ENCODE peak calls at places on chromosomes 3 and 15, in six cellular contexts. J, O, N, U, Q and G are unnamed samples.

GRCh38 chr3:53890726-53891499 is 746 bp downstream of the SELENOK start:
- DNase-seq in J (peak; percentile 77), O (peak; percentile 34), N (no peak), U (peak; percentile 69), Q (no peak), G (peak; percentile 47)

GRCh38 chr3:12224181-12225147 is 64.4 kb upstream of the PPARG start:
- DNase-seq in J (peak; percentile 54), O (peak; percentile 77), N (peak; percentile 40), U (no peak), Q (no peak), G (peak; percentile 96)

GRCh38 chr3:195905970-195906864 is 2.1 kb downstream of the TNK2 start:
- DNase-seq in J (peak; percentile 73), O (no peak), N (no peak), U (peak; percentile 50), Q (no peak), G (no peak)

GRCh38 chr3:118833075-118833474 is 201.6 kb downstream of the IGSF11 start:
- DNase-seq in J (no peak), O (no peak), N (no peak), U (no peak), Q (no peak), G (no peak)

GRCh38 chr15:37880009-37880834 is 54.2 kb upstream of the TMCO5A start:
- DNase-seq in J (peak; percentile 51), O (peak; percentile 44), N (no peak), U (peak; percentile 8), Q (no peak), G (peak; percentile 82)

GRCh38 chr3:70740872-70741271 is 428.4 kb upstream of the MDFIC2 start:
- DNase-seq in J (no peak), O (no peak), N (no peak), U (no peak), Q (no peak), G (no peak)

GRCh38 chr3:81186412-81186811 is 575.0 kb downstream of the GBE1 start:
- DNase-seq in J (no peak), O (no peak), N (no peak), U (no peak), Q (no peak), G (no peak)

GRCh38 chr3:12993623-12994356 is 79.4 kb downstream of the IQSEC1 start:
- DNase-seq in J (no peak), O (no peak), N (no peak), U (peak; percentile 51), Q (peak; percentile 35), G (no peak)

GRCh38 chr3:120144267-120144666 is 50.0 kb upstream of the GSK3B start:
- DNase-seq in J (peak; percentile 67), O (peak; percentile 28), N (no peak), U (no peak), Q (no peak), G (peak; percentile 48)

GRCh38 chr3:195550723-195551122 is 7.6 kb upstream of the PPP1R2 start:
- DNase-seq in J (no peak), O (no peak), N (no peak), U (no peak), Q (no peak), G (no peak)

GRCh38 chr15:90869601-90870353 is 1.4 kb downstream of the FURIN start:
- DNase-seq in J (peak; percentile 86), O (peak; percentile 85), N (no peak), U (no peak), Q (no peak), G (peak; percentile 94)

GRCh38 chr3:141280086-141280485 is 48.5 kb downstream of the PXYLP1 start:
- DNase-seq in J (no peak), O (peak; percentile 52), N (peak; percentile 50), U (no peak), Q (no peak), G (no peak)

GRCh38 chr15:78836333-78836732 is 25.1 kb upstream of the ADAMTS7 start:
- DNase-seq in J (no peak), O (no peak), N (no peak), U (no peak), Q (no peak), G (no peak)

GRCh38 chr3:53254190-53254809 is 1.5 kb downstream of the TKT start:
- DNase-seq in J (peak; percentile 33), O (no peak), N (no peak), U (peak; percentile 24), Q (no peak), G (peak; percentile 28)

GRCh38 chr15:38073278-38073930 is 139.0 kb downstream of the TMCO5A start:
- DNase-seq in J (no peak), O (no peak), N (no peak), U (no peak), Q (no peak), G (peak; percentile 55)

GRCh38 chr15:56339594-56339993 is 25.6 kb upstream of the TEX9 start:
- DNase-seq in J (peak; percentile 68), O (no peak), N (no peak), U (no peak), Q (no peak), G (no peak)

GRCh38 chr3:46503194-46503924 is 5.6 kb downstream of the RTP3 start:
- DNase-seq in J (no peak), O (no peak), N (no peak), U (no peak), Q (no peak), G (no peak)

GRCh38 chr3:146817705-146818104 is 212.6 kb upstream of the PLSCR5 start:
- DNase-seq in J (peak; percentile 21), O (peak; percentile 55), N (no peak), U (no peak), Q (no peak), G (peak; percentile 45)
- TF ChIP-seq CTCF in J (peak; percentile 18), O (peak; percentile 38), N (peak; percentile 54), U (no peak), Q (no peak), G (peak; percentile 21)

DNA sequence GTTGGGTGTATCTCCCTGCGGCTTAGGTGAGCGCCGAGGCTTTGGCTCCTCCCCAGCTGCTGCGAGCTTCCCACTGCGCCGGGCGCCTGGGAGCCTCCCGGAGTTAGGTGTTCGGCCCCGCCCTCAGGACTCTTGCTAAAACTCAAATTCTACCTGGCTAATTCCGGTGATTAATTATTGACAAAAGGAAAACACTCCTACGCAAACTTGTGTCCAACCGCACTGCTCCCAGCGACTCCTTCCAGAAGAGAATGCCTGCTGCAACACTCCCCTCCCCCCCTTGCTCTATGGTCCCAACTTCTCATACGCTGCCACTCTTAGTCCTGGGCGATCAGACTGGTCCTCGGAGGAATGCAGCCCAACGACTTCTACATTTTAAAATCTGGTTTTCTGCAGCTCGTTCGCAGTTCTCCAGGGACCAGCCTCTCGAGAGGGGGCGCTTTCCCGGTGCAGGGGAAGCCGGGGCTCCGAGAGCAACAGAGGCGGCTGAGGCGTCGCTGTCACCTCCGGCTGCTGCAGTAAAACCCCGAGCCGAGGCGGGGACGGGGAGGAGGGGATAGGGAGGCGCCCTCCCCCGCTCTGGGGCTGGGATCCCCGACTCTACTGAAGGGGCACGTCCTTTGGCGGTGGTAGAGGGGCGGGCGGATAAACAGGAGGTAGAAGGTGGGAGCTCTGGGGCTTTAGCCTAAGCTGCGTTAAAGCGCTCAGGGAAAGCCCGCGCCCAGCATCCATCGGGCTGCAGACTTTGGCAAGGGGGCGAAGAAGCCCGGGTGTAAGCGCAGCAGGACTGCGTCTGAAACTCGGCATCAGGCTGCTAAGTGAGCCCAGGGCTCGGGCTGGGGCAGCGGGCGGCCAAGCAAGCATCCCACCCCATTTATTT is at the start of gene SPTSSB:
- DNase-seq in J (peak; percentile 92), O (peak; percentile 2), N (no peak), U (peak; percentile 4), Q (no peak), G (no peak)
- TF ChIP-seq CTCF in J (no peak), O (peak; percentile 57), N (peak; percentile 33), U (no peak), Q (no peak), G (no peak)

GRCh38 chr15:100570735-100571363 is 31.1 kb downstream of the LINS1 start:
- DNase-seq in J (no peak), O (no peak), N (no peak), U (no peak), Q (no peak), G (no peak)

GRCh38 chr15:100571592-100572167 is 30.3 kb downstream of the LINS1 start:
- DNase-seq in J (no peak), O (no peak), N (no peak), U (no peak), Q (no peak), G (no peak)

GRCh38 chr15:100570282-100570681 is 31.7 kb downstream of the LINS1 start:
- DNase-seq in J (no peak), O (no peak), N (no peak), U (no peak), Q (no peak), G (peak; percentile 7)

GRCh38 chr15:100573526-100573925 is 28.5 kb downstream of the LINS1 start:
- DNase-seq in J (no peak), O (no peak), N (no peak), U (no peak), Q (no peak), G (no peak)

GRCh38 chr15:100572362-100572983 is 29.5 kb downstream of the LINS1 start:
- DNase-seq in J (peak; percentile 45), O (no peak), N (no peak), U (peak; percentile 15), Q (no peak), G (peak; percentile 55)
- TF ChIP-seq CTCF in J (peak; percentile 10), O (peak; percentile 13), N (peak; percentile 15), U (peak; percentile 75), Q (no peak), G (peak; percentile 35)

DNA sequence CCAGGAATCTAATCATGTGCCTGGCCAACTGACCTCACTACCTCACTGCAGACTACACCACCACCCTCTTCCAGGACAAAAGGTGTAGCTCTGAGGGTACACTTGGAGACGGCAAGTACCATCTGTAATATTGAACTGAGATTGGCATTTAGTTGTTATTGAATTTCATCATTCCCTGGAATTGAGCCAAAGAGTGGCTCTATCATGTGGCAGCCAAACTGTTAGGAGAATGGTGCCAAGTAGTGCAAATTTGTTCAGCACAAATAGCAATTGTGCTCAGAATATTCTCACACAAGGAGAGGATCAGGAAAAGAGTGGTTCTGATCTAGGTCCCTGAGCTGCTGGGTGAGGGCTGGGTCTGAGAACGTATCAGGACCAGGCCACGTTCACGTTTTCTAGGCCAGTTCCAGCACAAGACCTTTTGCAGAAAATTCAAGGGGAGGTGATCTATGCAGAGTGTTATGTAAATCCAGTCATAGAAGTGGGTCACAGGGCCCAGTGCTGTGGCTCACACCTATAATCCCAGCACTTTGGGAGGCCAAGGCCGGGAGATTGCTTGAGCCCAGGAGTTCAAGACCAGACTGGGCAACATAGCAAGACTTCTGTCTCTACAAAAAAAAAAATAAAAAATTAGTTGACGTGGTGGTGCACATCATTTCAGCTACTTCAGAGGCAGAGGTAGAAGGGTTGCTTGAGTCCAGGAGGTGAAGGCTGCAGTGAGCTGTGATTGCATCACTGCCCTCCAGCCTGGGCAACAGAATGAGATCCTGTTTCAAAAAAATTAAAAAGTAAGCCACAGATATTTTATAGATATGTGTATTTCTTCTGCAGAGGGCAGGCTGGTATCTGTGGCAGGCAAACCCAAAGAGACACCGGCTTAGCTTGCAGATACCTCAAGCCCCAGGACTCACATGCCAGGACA is 31.9 kb upstream of the CFAP161 start:
- DNase-seq in J (no peak), O (no peak), N (no peak), U (no peak), Q (no peak), G (no peak)
- TF ChIP-seq CTCF in J (no peak), O (no peak), N (no peak), U (no peak), Q (no peak), G (no peak)

GRCh38 chr3:72187131-72187530 is 402.2 kb upstream of the PROK2 start:
- DNase-seq in J (no peak), O (no peak), N (no peak), U (peak; percentile 37), Q (no peak), G (no peak)
- TF ChIP-seq CTCF in J (no peak), O (peak; percentile 31), N (no peak), U (peak; percentile 43), Q (no peak), G (peak; percentile 18)

GRCh38 chr15:60932051-60932915 is 296.8 kb downstream of the RORA start:
- DNase-seq in J (peak; percentile 96), O (no peak), N (peak; percentile 80), U (no peak), Q (no peak), G (peak; percentile 61)
- TF ChIP-seq CTCF in J (peak; percentile 72), O (peak; percentile 26), N (peak; percentile 48), U (no peak), Q (no peak), G (no peak)